ENCODE peak calls at places on chromosomes 6 and 20, in four cellular contexts. One of them, this sample, is unnamed.

GRCh38 chr6:167493961-167494697 is 169.2 kb downstream of the TTLL2 start:
- DNase-seq in CD8-positive, alpha-beta T cell: no peak
- DNase-seq in epithelial cell of esophagus: no peak
- DNase-seq in fibroblast of the aortic adventitia: no peak
- DNase-seq in this sample: no peak

GRCh38 chr6:113809818-113810217 is 47.3 kb upstream of the MARCKS start:
- DNase-seq in CD8-positive, alpha-beta T cell: no peak
- DNase-seq in epithelial cell of esophagus: no peak
- DNase-seq in fibroblast of the aortic adventitia: no peak
- DNase-seq in this sample: peak; percentile 49

GRCh38 chr6:24974182-24975171 is 38.7 kb upstream of the RIPOR2 start:
- DNase-seq in CD8-positive, alpha-beta T cell: no peak
- DNase-seq in epithelial cell of esophagus: no peak
- DNase-seq in fibroblast of the aortic adventitia: no peak
- DNase-seq in this sample: no peak

GRCh38 chr6:130485870-130486269 is 120.1 kb downstream of the TMEM200A start:
- DNase-seq in CD8-positive, alpha-beta T cell: no peak
- DNase-seq in epithelial cell of esophagus: no peak
- DNase-seq in fibroblast of the aortic adventitia: no peak
- DNase-seq in this sample: no peak

GRCh38 chr6:137160763-137161162 is 12.7 kb downstream of the IL22RA2 start:
- DNase-seq in CD8-positive, alpha-beta T cell: no peak
- DNase-seq in epithelial cell of esophagus: peak; percentile 69
- DNase-seq in fibroblast of the aortic adventitia: peak; percentile 65
- DNase-seq in this sample: no peak

GRCh38 chr6:148431413-148431812 is 88.8 kb downstream of the SASH1 start:
- DNase-seq in CD8-positive, alpha-beta T cell: no peak
- DNase-seq in epithelial cell of esophagus: no peak
- DNase-seq in fibroblast of the aortic adventitia: no peak
- DNase-seq in this sample: no peak

GRCh38 chr6:118391086-118391485 is 157.0 kb upstream of the PLN start:
- DNase-seq in CD8-positive, alpha-beta T cell: no peak
- DNase-seq in epithelial cell of esophagus: no peak
- DNase-seq in fibroblast of the aortic adventitia: no peak
- DNase-seq in this sample: no peak

GRCh38 chr6:7541175-7542064 is at the start of gene DSP:
- DNase-seq in CD8-positive, alpha-beta T cell: peak; percentile 14
- DNase-seq in epithelial cell of esophagus: peak; percentile 96
- DNase-seq in fibroblast of the aortic adventitia: no peak
- DNase-seq in this sample: no peak

GRCh38 chr6:90119618-90120017 is 177.0 kb downstream of the BACH2 start:
- DNase-seq in CD8-positive, alpha-beta T cell: no peak
- DNase-seq in epithelial cell of esophagus: no peak
- DNase-seq in fibroblast of the aortic adventitia: no peak
- DNase-seq in this sample: no peak

GRCh38 chr6:30259140-30260035 is 46.2 kb upstream of the TRIM26 start:
- DNase-seq in CD8-positive, alpha-beta T cell: peak; percentile 60
- DNase-seq in epithelial cell of esophagus: peak; percentile 84
- DNase-seq in fibroblast of the aortic adventitia: peak; percentile 79
- DNase-seq in this sample: peak; percentile 80

GRCh38 chr6:41655706-41656668 is 17.7 kb downstream of the MDFI start:
- DNase-seq in CD8-positive, alpha-beta T cell: no peak
- DNase-seq in epithelial cell of esophagus: peak; percentile 43
- DNase-seq in fibroblast of the aortic adventitia: no peak
- DNase-seq in this sample: peak; percentile 3

GRCh38 chr6:87210979-87211378 is 55.6 kb downstream of the ZNF292 start:
- DNase-seq in CD8-positive, alpha-beta T cell: no peak
- DNase-seq in epithelial cell of esophagus: no peak
- DNase-seq in fibroblast of the aortic adventitia: no peak
- DNase-seq in this sample: no peak

GRCh38 chr6:111834356-111834755 is 38.9 kb downstream of the FYN start:
- DNase-seq in CD8-positive, alpha-beta T cell: no peak
- DNase-seq in epithelial cell of esophagus: no peak
- DNase-seq in fibroblast of the aortic adventitia: no peak
- DNase-seq in this sample: no peak

GRCh38 chr6:158475344-158476302 is 84.3 kb upstream of the TMEM181 start:
- DNase-seq in CD8-positive, alpha-beta T cell: no peak
- DNase-seq in epithelial cell of esophagus: peak; percentile 48
- DNase-seq in fibroblast of the aortic adventitia: peak; percentile 26
- DNase-seq in this sample: no peak

GRCh38 chr6:115865914-115866313 is 194.8 kb downstream of the FRK start:
- DNase-seq in CD8-positive, alpha-beta T cell: no peak
- DNase-seq in epithelial cell of esophagus: no peak
- DNase-seq in fibroblast of the aortic adventitia: no peak
- DNase-seq in this sample: no peak

GRCh38 chr20:54149765-54150264 is 24.0 kb downstream of the CYP24A1 start:
- DNase-seq in CD8-positive, alpha-beta T cell: no peak
- DNase-seq in epithelial cell of esophagus: no peak
- DNase-seq in fibroblast of the aortic adventitia: no peak
- DNase-seq in this sample: no peak

GRCh38 chr6:2448826-2449571 is 203.6 kb upstream of the GMDS start:
- DNase-seq in CD8-positive, alpha-beta T cell: no peak
- DNase-seq in epithelial cell of esophagus: peak; percentile 81
- DNase-seq in fibroblast of the aortic adventitia: peak; percentile 83
- DNase-seq in this sample: peak; percentile 54

GRCh38 chr6:132758689-132759088 is 985 bp upstream of the VNN2 start:
- DNase-seq in CD8-positive, alpha-beta T cell: no peak
- DNase-seq in epithelial cell of esophagus: no peak
- DNase-seq in fibroblast of the aortic adventitia: no peak
- DNase-seq in this sample: no peak

GRCh38 chr6:63527658-63528514 is 44.4 kb upstream of the LOC128125822 start:
- DNase-seq in CD8-positive, alpha-beta T cell: no peak
- DNase-seq in epithelial cell of esophagus: peak; percentile 99
- DNase-seq in fibroblast of the aortic adventitia: peak; percentile 98
- DNase-seq in this sample: no peak

GRCh38 chr20:18750735-18751134 is 62.8 kb upstream of the SCP2D1 start:
- DNase-seq in CD8-positive, alpha-beta T cell: no peak
- DNase-seq in epithelial cell of esophagus: no peak
- DNase-seq in fibroblast of the aortic adventitia: no peak
- DNase-seq in this sample: no peak

GRCh38 chr6:150537893-150538292 is 61.8 kb upstream of the PLEKHG1 start:
- DNase-seq in CD8-positive, alpha-beta T cell: no peak
- DNase-seq in epithelial cell of esophagus: no peak
- DNase-seq in fibroblast of the aortic adventitia: no peak
- DNase-seq in this sample: no peak

GRCh38 chr6:14968056-14968643 is 277.7 kb upstream of the JARID2 start:
- DNase-seq in CD8-positive, alpha-beta T cell: no peak
- DNase-seq in epithelial cell of esophagus: no peak
- DNase-seq in fibroblast of the aortic adventitia: no peak
- DNase-seq in this sample: no peak

GRCh38 chr20:1524004-1524403 is 32.8 kb upstream of the SIRPB2 start:
- DNase-seq in CD8-positive, alpha-beta T cell: no peak
- DNase-seq in epithelial cell of esophagus: no peak
- DNase-seq in fibroblast of the aortic adventitia: no peak
- DNase-seq in this sample: no peak

GRCh38 chr20:25989196-25989595 is 292.5 kb upstream of the ZNF337 start:
- DNase-seq in CD8-positive, alpha-beta T cell: no peak
- DNase-seq in epithelial cell of esophagus: no peak
- DNase-seq in fibroblast of the aortic adventitia: no peak
- DNase-seq in this sample: no peak

GRCh38 chr20:11267131-11267761 is 593.4 kb upstream of the JAG1 start:
- DNase-seq in CD8-positive, alpha-beta T cell: no peak
- DNase-seq in epithelial cell of esophagus: peak; percentile 96
- DNase-seq in fibroblast of the aortic adventitia: peak; percentile 96
- DNase-seq in this sample: no peak

GRCh38 chr20:63134201-63134612 is 81.7 kb downstream of the YTHDF1 start:
- DNase-seq in CD8-positive, alpha-beta T cell: no peak
- DNase-seq in epithelial cell of esophagus: no peak
- DNase-seq in fibroblast of the aortic adventitia: no peak
- DNase-seq in this sample: peak; percentile 37

DNA sequence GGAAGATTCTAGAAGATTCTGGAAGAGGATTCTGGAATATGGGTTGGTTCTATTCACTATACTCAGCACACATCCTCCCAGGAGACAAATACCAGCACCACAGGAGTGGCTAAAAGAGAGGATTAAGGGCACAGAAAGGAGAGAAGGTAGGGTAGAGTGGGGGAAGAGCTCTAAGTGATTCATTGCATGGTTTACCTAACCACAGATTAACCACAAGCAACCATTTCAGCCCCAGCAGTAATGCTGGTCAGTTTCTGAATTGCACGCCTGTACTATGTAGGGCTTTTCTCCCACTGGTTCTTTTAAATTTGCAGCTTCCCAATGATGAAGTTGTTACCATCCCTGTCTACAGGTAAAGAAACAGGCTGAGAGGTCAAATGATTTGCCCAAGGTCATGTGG is 192.7 kb upstream of the PMEPA1 start:
- DNase-seq in CD8-positive, alpha-beta T cell: no peak
- DNase-seq in epithelial cell of esophagus: peak; percentile 67
- DNase-seq in fibroblast of the aortic adventitia: no peak
- DNase-seq in this sample: no peak
- TF ChIP-seq CTCF in CD8-positive, alpha-beta T cell: no peak
- TF ChIP-seq CTCF in epithelial cell of esophagus: no peak
- TF ChIP-seq CTCF in fibroblast of the aortic adventitia: no peak
- TF ChIP-seq CTCF in this sample: no peak

DNA sequence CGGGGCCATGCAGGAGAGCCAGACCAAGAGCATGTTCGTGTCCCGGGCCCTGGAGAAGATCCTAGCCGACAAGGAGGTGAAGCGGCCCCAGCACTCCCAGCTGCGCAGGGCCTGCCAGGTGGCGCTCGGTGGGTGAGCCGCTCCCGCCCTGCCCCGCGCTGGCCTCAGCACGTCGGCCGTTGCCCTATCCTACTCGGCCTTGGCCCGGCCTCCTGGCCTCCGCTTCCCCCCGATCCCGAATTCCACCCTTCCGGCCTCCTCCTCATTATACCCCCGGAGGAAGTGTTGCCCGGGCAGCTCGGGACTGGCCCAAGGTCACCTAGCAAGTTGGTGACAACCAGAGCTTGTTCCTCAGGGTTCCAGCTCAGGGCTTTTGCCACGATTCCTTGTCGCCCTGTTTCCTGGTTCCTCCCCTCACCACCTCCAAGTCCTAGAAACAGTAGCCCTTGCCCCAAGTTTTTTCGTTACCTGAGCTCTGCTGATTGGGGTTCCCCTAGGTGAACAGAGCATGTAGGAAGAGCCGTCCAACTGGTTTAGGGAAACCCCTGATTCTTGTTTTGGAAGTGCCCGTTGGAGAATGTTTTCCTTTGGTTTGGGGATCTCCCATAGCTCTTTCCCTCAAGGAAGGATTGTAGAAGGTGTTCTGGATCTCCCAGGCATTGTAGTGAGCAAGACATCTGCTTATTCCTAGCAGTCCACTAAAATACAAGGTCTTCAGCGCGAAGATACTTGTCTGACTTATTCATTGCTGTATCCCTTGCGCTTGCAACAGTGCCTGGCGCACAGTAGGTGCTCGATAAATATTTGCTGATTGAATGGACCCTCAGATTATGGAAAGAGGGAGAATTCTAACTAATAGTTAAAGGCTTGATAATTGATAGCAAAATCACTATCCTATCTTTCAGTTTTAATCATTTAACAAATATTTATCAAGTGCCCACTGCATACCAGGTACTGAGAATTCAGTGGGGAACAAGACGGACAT is 664 bp downstream of the ARFGEF2 start:
- DNase-seq in CD8-positive, alpha-beta T cell: no peak
- DNase-seq in epithelial cell of esophagus: peak; percentile 66
- DNase-seq in fibroblast of the aortic adventitia: no peak
- DNase-seq in this sample: peak; percentile 48
- TF ChIP-seq CTCF in CD8-positive, alpha-beta T cell: no peak
- TF ChIP-seq CTCF in epithelial cell of esophagus: no peak
- TF ChIP-seq CTCF in fibroblast of the aortic adventitia: no peak
- TF ChIP-seq CTCF in this sample: no peak

GRCh38 chr20:47464380-47465101 is 37.1 kb upstream of the NCOA3 start:
- DNase-seq in CD8-positive, alpha-beta T cell: no peak
- DNase-seq in epithelial cell of esophagus: peak; percentile 99
- DNase-seq in fibroblast of the aortic adventitia: peak; percentile 99
- DNase-seq in this sample: peak; percentile 57
- TF ChIP-seq CTCF in CD8-positive, alpha-beta T cell: no peak
- TF ChIP-seq CTCF in epithelial cell of esophagus: peak; percentile 62
- TF ChIP-seq CTCF in fibroblast of the aortic adventitia: peak; percentile 61
- TF ChIP-seq CTCF in this sample: peak; percentile 58

GRCh38 chr6:38064431-38064830 is 244.9 kb downstream of the ZFAND3 start:
- DNase-seq in CD8-positive, alpha-beta T cell: no peak
- DNase-seq in epithelial cell of esophagus: no peak
- DNase-seq in fibroblast of the aortic adventitia: no peak
- DNase-seq in this sample: no peak

GRCh38 chr6:38067263-38067980 is 247.9 kb downstream of the ZFAND3 start:
- DNase-seq in CD8-positive, alpha-beta T cell: no peak
- DNase-seq in epithelial cell of esophagus: no peak
- DNase-seq in fibroblast of the aortic adventitia: no peak
- DNase-seq in this sample: no peak

GRCh38 chr6:38065734-38066133 is 246.2 kb downstream of the ZFAND3 start:
- DNase-seq in CD8-positive, alpha-beta T cell: no peak
- DNase-seq in epithelial cell of esophagus: no peak
- DNase-seq in fibroblast of the aortic adventitia: no peak
- DNase-seq in this sample: no peak

GRCh38 chr6:38063973-38064372 is 244.4 kb downstream of the ZFAND3 start:
- DNase-seq in CD8-positive, alpha-beta T cell: no peak
- DNase-seq in epithelial cell of esophagus: no peak
- DNase-seq in fibroblast of the aortic adventitia: no peak
- DNase-seq in this sample: no peak

GRCh38 chr6:38068854-38069253 is 249.3 kb downstream of the ZFAND3 start:
- DNase-seq in CD8-positive, alpha-beta T cell: no peak
- DNase-seq in epithelial cell of esophagus: no peak
- DNase-seq in fibroblast of the aortic adventitia: no peak
- DNase-seq in this sample: no peak
- TF ChIP-seq CTCF in CD8-positive, alpha-beta T cell: no peak
- TF ChIP-seq CTCF in epithelial cell of esophagus: no peak
- TF ChIP-seq CTCF in fibroblast of the aortic adventitia: no peak
- TF ChIP-seq CTCF in this sample: no peak

GRCh38 chr6:17012421-17013225 is 89.2 kb upstream of the STMND1 start:
- DNase-seq in CD8-positive, alpha-beta T cell: no peak
- DNase-seq in epithelial cell of esophagus: peak; percentile 23
- DNase-seq in fibroblast of the aortic adventitia: peak; percentile 57
- DNase-seq in this sample: no peak
- TF ChIP-seq CTCF in CD8-positive, alpha-beta T cell: no peak
- TF ChIP-seq CTCF in epithelial cell of esophagus: peak; percentile 26
- TF ChIP-seq CTCF in fibroblast of the aortic adventitia: no peak
- TF ChIP-seq CTCF in this sample: no peak

GRCh38 chr6:26312501-26313390 is 52.3 kb upstream of the BTN3A2 start:
- DNase-seq in CD8-positive, alpha-beta T cell: peak; percentile 88
- DNase-seq in epithelial cell of esophagus: peak; percentile 84
- DNase-seq in fibroblast of the aortic adventitia: peak; percentile 94
- DNase-seq in this sample: peak; percentile 66
- TF ChIP-seq CTCF in CD8-positive, alpha-beta T cell: no peak
- TF ChIP-seq CTCF in epithelial cell of esophagus: no peak
- TF ChIP-seq CTCF in fibroblast of the aortic adventitia: no peak
- TF ChIP-seq CTCF in this sample: no peak

GRCh38 chr6:27795697-27796494 is 116.3 kb downstream of the OR2B2 start:
- DNase-seq in CD8-positive, alpha-beta T cell: peak; percentile 64
- DNase-seq in epithelial cell of esophagus: peak; percentile 89
- DNase-seq in fibroblast of the aortic adventitia: peak; percentile 97
- DNase-seq in this sample: peak; percentile 52

GRCh38 chr6:27786048-27786447 is 126.1 kb downstream of the OR2B2 start:
- DNase-seq in CD8-positive, alpha-beta T cell: no peak
- DNase-seq in epithelial cell of esophagus: no peak
- DNase-seq in fibroblast of the aortic adventitia: no peak
- DNase-seq in this sample: no peak

GRCh38 chr6:27791182-27791939 is 120.8 kb downstream of the OR2B2 start:
- DNase-seq in CD8-positive, alpha-beta T cell: no peak
- DNase-seq in epithelial cell of esophagus: peak; percentile 84
- DNase-seq in fibroblast of the aortic adventitia: peak; percentile 89
- DNase-seq in this sample: peak; percentile 67
- TF ChIP-seq CTCF in CD8-positive, alpha-beta T cell: no peak
- TF ChIP-seq CTCF in epithelial cell of esophagus: no peak
- TF ChIP-seq CTCF in fibroblast of the aortic adventitia: no peak
- TF ChIP-seq CTCF in this sample: no peak

This sample was measured in CD14-positive monocyte.